ENCODE peak calls at places on chromosomes 16 and 17, in six cellular contexts. One of them, this sample, is unnamed.

GRCh38 chr16:65991149-65991701 is 375.3 kb upstream of the CDH5 start:
- DNase-seq in NCI-H1417: no peak
- DNase-seq in T-cell: no peak
- DNase-seq in AG04449: no peak
- DNase-seq in Caco-2: peak; percentile 35
- DNase-seq in OCI-LY7: no peak
- DNase-seq in this sample: no peak

GRCh38 chr17:4583796-4584124 is 569 bp upstream of the SMTNL2 start:
- DNase-seq in AG04449: no peak
- DNase-seq in T-cell: no peak
- DNase-seq in NCI-H1417: peak; percentile 31
- DNase-seq in OCI-LY7: peak; percentile 11
- DNase-seq in Caco-2: peak; percentile 77
- DNase-seq in this sample: no peak

GRCh38 chr17:39738568-39738901 is 797 bp downstream of the GRB7 start:
- DNase-seq in NCI-H1417: peak; percentile 79
- DNase-seq in AG04449: no peak
- DNase-seq in Caco-2: peak; percentile 70
- DNase-seq in T-cell: peak; percentile 73
- DNase-seq in OCI-LY7: no peak
- DNase-seq in this sample: no peak

GRCh38 chr16:81675662-81676535 is 103.2 kb upstream of the PLCG2 start:
- DNase-seq in AG04449: no peak
- DNase-seq in Caco-2: no peak
- DNase-seq in OCI-LY7: no peak
- DNase-seq in T-cell: no peak
- DNase-seq in NCI-H1417: no peak
- DNase-seq in this sample: no peak

GRCh38 chr16:4273858-4274291 is 1.1 kb upstream of the TFAP4 start:
- DNase-seq in Caco-2: peak; percentile 78
- DNase-seq in T-cell: no peak
- DNase-seq in OCI-LY7: peak; percentile 75
- DNase-seq in NCI-H1417: no peak
- DNase-seq in AG04449: no peak
- DNase-seq in this sample: no peak

GRCh38 chr17:82687375-82687861 is 11.1 kb downstream of the RAB40B start:
- DNase-seq in NCI-H1417: no peak
- DNase-seq in Caco-2: no peak
- DNase-seq in OCI-LY7: no peak
- DNase-seq in AG04449: no peak
- DNase-seq in T-cell: no peak
- DNase-seq in this sample: no peak

GRCh38 chr16:22890976-22891375 is 77.0 kb downstream of the HS3ST2 start:
- DNase-seq in OCI-LY7: no peak
- DNase-seq in AG04449: no peak
- DNase-seq in Caco-2: no peak
- DNase-seq in NCI-H1417: no peak
- DNase-seq in T-cell: no peak
- DNase-seq in this sample: no peak

GRCh38 chr17:58200024-58200633 is 7.6 kb downstream of the EPX start:
- DNase-seq in OCI-LY7: peak; percentile 48
- DNase-seq in Caco-2: peak; percentile 73
- DNase-seq in T-cell: peak; percentile 39
- DNase-seq in AG04449: no peak
- DNase-seq in NCI-H1417: peak; percentile 38
- DNase-seq in this sample: no peak

GRCh38 chr17:68013385-68013784 is 17.1 kb upstream of the C17orf58 start:
- DNase-seq in Caco-2: no peak
- DNase-seq in OCI-LY7: no peak
- DNase-seq in T-cell: no peak
- DNase-seq in AG04449: no peak
- DNase-seq in NCI-H1417: no peak
- DNase-seq in this sample: no peak

GRCh38 chr16:964696-965395 is 5.9 kb downstream of the LMF1 start:
- DNase-seq in AG04449: no peak
- DNase-seq in T-cell: peak; percentile 79
- DNase-seq in Caco-2: no peak
- DNase-seq in OCI-LY7: no peak
- DNase-seq in NCI-H1417: no peak
- DNase-seq in this sample: no peak

GRCh38 chr16:86031141-86031678 is 132.2 kb downstream of the IRF8 start:
- DNase-seq in Caco-2: no peak
- DNase-seq in AG04449: no peak
- DNase-seq in OCI-LY7: no peak
- DNase-seq in NCI-H1417: no peak
- DNase-seq in T-cell: no peak
- DNase-seq in this sample: no peak

GRCh38 chr17:58336456-58337094 is 8.0 kb upstream of the TSPOAP1 start:
- DNase-seq in OCI-LY7: peak; percentile 83
- DNase-seq in T-cell: no peak
- DNase-seq in AG04449: no peak
- DNase-seq in Caco-2: no peak
- DNase-seq in NCI-H1417: no peak
- DNase-seq in this sample: no peak

GRCh38 chr17:5509482-5509881 is 23.1 kb downstream of the MIS12 start:
- DNase-seq in Caco-2: no peak
- DNase-seq in NCI-H1417: no peak
- DNase-seq in OCI-LY7: no peak
- DNase-seq in AG04449: no peak
- DNase-seq in T-cell: no peak
- DNase-seq in this sample: peak; percentile 42